ENCODE peak calls at places on chromosomes 6 and 20, in four cellular contexts. P is PC-3, Q is GM23338, V is HCT116. M is an unnamed sample.

GRCh38 chr6:130183271-130184222 is 39.2 kb downstream of the SAMD3 start:
- DNase-seq in P (no peak), Q (no peak), V (no peak), M (no peak)

GRCh38 chr20:13930246-13930645 is 60.2 kb downstream of the SEL1L2 start:
- DNase-seq in P (peak; percentile 91), Q (no peak), V (no peak), M (no peak)

GRCh38 chr20:54098044-54098443 is 27.6 kb upstream of the BCAS1 start:
- DNase-seq in P (no peak), Q (no peak), V (no peak), M (no peak)

GRCh38 chr20:19706463-19706862 is 51.6 kb upstream of the RIN2 start:
- DNase-seq in P (no peak), Q (no peak), V (no peak), M (no peak)

GRCh38 chr6:113994934-113995342 is 24.0 kb upstream of the HDAC2 start:
- DNase-seq in P (peak; percentile 90), Q (peak; percentile 81), V (peak; percentile 88), M (peak; percentile 76)

GRCh38 chr20:53660947-53661381 is 67.3 kb upstream of the ZNF217 start:
- DNase-seq in P (no peak), Q (peak; percentile 54), V (no peak), M (no peak)

GRCh38 chr6:52984247-52984646 is 10.8 kb downstream of the GSTA4 start:
- DNase-seq in P (peak; percentile 39), Q (no peak), V (no peak), M (peak; percentile 50)

GRCh38 chr20:61959301-61959700 is 106.4 kb downstream of the TAF4 start:
- DNase-seq in P (peak; percentile 8), Q (peak; percentile 88), V (peak; percentile 28), M (no peak)

GRCh38 chr6:71289039-71289801 is 609 bp downstream of the OGFRL1 start:
- DNase-seq in P (peak; percentile 10), Q (peak; percentile 61), V (no peak), M (no peak)

GRCh38 chr20:57405236-57406016 is 14.2 kb downstream of the RBM38 start:
- DNase-seq in P (no peak), Q (no peak), V (no peak), M (no peak)

GRCh38 chr20:36754656-36755222 is 8.8 kb upstream of the NDRG3 start:
- DNase-seq in P (peak; percentile 79), Q (peak; percentile 88), V (peak; percentile 37), M (peak; percentile 60)

GRCh38 chr6:55812509-55812908 is 62.9 kb downstream of the BMP5 start:
- DNase-seq in P (no peak), Q (no peak), V (no peak), M (no peak)

GRCh38 chr6:138560130-138560850 is 61.0 kb upstream of the NHSL1 start:
- DNase-seq in P (no peak), Q (no peak), V (no peak), M (no peak)

GRCh38 chr20:3420211-3420707 is 12.8 kb upstream of the DNAAF9 start:
- DNase-seq in P (peak; percentile 23), Q (no peak), V (no peak), M (no peak)

GRCh38 chr6:111784423-111784822 is 88.8 kb downstream of the FYN start:
- DNase-seq in P (no peak), Q (no peak), V (no peak), M (no peak)

GRCh38 chr20:46348972-46349741 is 40.9 kb upstream of the CDH22 start:
- DNase-seq in P (peak; percentile 47), Q (peak; percentile 87), V (peak; percentile 13), M (peak; percentile 58)

GRCh38 chr20:18057106-18057993 is at the start of gene OVOL2:
- DNase-seq in P (peak; percentile 95), Q (peak; percentile 90), V (peak; percentile 60), M (no peak)

GRCh38 chr6:125197795-125198269 is 44.3 kb downstream of the TPD52L1 start:
- DNase-seq in P (peak; percentile 13), Q (no peak), V (peak; percentile 49), M (no peak)

GRCh38 chr6:144148891-144149290 is 1.4 kb upstream of the STX11 start:
- DNase-seq in P (peak; percentile 14), Q (no peak), V (no peak), M (no peak)

GRCh38 chr6:1240766-1241165 is 71.1 kb upstream of the FOXQ1 start:
- DNase-seq in P (peak; percentile 5), Q (no peak), V (no peak), M (no peak)

GRCh38 chr6:47047479-47048411 is 5.6 kb upstream of the ADGRF1 start:
- DNase-seq in P (peak; percentile 97), Q (peak; percentile 92), V (peak; percentile 89), M (peak; percentile 35)

GRCh38 chr6:49556429-49556837 is 6.0 kb downstream of the C6orf141 start:
- DNase-seq in P (peak; percentile 91), Q (peak; percentile 11), V (peak; percentile 86), M (no peak)

GRCh38 chr20:10131612-10132345 is 86.9 kb upstream of the SNAP25 start:
- DNase-seq in P (peak; percentile 31), Q (peak; percentile 66), V (no peak), M (no peak)

GRCh38 chr20:10469599-10469998 is 34.5 kb downstream of the SLX4IP start:
- DNase-seq in P (peak; percentile 87), Q (peak; percentile 88), V (peak; percentile 46), M (peak; percentile 29)

GRCh38 chr6:13877116-13877515 is 47.6 kb upstream of the RNF182 start:
- DNase-seq in P (no peak), Q (no peak), V (no peak), M (no peak)

GRCh38 chr6:151772436-151772835 is 35.0 kb upstream of the ESR1 start:
- DNase-seq in P (no peak), Q (no peak), V (no peak), M (no peak)

GRCh38 chr6:115524821-115525220 is 535.9 kb downstream of the FRK start:
- DNase-seq in P (no peak), Q (no peak), V (no peak), M (no peak)

GRCh38 chr20:38127011-38127621 is 38.0 kb downstream of the TGM2 start:
- DNase-seq in P (peak; percentile 77), Q (no peak), V (peak; percentile 26), M (no peak)

GRCh38 chr6:15449001-15449400 is 203.1 kb downstream of the JARID2 start:
- DNase-seq in P (peak; percentile 12), Q (no peak), V (no peak), M (no peak)

GRCh38 chr6:5214570-5215052 is 46.1 kb downstream of the LYRM4 start:
- DNase-seq in P (peak; percentile 58), Q (peak; percentile 71), V (peak; percentile 4), M (peak; percentile 18)

GRCh38 chr6:17012421-17013225 is 89.2 kb upstream of the STMND1 start:
- DNase-seq in P (peak; percentile 15), Q (peak; percentile 77), V (no peak), M (no peak)

GRCh38 chr6:169590376-169590939 is 111.4 kb downstream of the WDR27 start:
- DNase-seq in P (no peak), Q (no peak), V (no peak), M (no peak)
- H3K4me2 ChIP-seq in P (no peak overlapping the region), Q (no peak overlapping the region), V (no peak overlapping the region), M (no peak overlapping the region)

GRCh38 chr6:2823104-2823850 is 18.4 kb downstream of the SERPINB1 start:
- DNase-seq in P (peak; percentile 88), Q (no peak), V (no peak), M (no peak)
- H3K4me2 ChIP-seq in P (peak overlapping the region; percentile 67), Q (no peak overlapping the region), V (no peak overlapping the region), M (no peak overlapping the region)

GRCh38 chr6:131628726-131629125 is 684 bp upstream of the MED23 start:
- DNase-seq in P (no peak), Q (no peak), V (no peak), M (no peak)
- H3K4me2 ChIP-seq in P (peak overlapping the region; percentile 72), Q (peak overlapping the region; percentile 49), V (peak overlapping the region; percentile 70), M (peak overlapping the region; percentile 79)

DNA sequence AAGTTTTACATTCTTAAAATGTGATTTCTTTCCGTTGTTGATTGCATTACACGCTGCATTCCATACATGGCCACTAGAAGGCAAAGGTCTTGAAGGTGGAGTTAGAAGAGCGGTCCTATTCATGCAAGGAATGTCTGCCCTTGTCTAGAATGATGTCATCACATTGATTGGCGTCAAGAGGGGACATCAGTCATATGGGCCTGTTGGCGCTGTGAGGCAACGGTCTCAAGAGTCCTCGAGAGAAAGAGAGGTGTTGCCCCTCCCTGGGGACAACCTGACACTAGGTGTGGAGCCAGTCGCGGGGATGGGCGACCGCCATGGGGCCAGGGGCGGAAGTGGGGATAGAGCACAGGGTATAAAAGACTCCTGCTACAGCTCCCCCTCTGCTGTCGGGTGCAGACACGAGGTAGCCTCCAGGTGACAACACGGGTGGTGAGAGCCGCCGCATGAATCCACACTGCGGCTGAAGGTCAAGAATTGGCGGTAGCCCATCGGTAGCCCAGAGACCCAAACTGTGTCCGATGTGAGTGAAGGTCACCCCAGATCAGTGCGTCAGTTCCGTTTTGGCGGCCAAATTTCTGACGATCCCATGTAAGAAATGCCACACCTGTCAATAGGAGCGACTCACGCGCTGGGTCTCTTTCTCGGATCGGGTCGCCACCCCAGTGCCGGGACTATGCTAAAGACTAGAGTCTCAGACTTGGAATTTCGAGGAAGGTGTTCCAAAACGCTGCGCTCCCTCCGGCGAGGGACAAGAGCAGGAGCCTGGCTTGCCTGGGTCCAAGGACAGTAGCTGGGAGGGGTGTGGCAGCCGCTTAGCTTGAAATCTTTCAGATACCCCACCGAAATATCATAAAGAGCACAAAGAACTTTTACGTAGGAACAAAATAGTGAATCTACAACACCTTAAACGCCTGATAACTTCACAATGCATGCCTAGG is 93.2 kb upstream of the ZNF184 start:
- DNase-seq in P (no peak), Q (peak; percentile 78), V (no peak), M (no peak)
- H3K4me2 ChIP-seq in P (no peak overlapping the region), Q (peak overlapping the region; percentile 90), V (no peak overlapping the region), M (no peak overlapping the region)

DNA sequence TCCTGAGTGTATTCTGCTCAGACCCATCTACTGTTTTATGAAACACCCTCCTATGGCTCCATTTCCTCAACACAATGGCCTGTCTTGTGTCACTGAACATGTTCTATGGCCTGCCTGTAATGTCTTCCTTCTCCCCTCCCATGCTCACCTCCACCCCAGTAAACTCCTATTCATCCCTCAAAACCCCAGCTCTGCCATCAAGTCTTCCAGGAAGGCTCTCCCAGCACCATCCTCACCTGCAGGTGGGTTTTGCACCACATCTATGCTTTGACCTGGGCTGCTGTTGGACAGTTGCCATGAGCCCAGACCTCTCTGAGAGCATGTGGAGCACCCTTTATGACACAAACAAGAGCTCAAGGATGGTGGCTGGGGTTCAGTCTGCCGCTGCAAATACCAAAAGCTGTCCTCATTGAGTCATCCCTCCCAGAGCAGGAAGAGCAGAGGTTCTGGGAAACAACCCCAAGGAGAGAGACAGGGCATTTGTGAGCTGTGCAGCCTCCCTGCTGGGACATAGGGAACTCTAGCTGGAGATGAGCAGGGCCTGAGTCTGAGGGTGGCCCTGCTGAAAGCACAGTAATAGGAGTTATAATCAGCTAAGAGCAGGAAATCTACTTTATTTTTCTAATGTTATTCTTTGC is 93.8 kb upstream of the CD93 start:
- DNase-seq in P (no peak), Q (no peak), V (no peak), M (no peak)
- H3K4me2 ChIP-seq in P (no peak overlapping the region), Q (no peak overlapping the region), V (no peak overlapping the region), M (no peak overlapping the region)

GRCh38 chr20:47351643-47352331 is 4.7 kb downstream of the ZMYND8 start:
- DNase-seq in P (no peak), Q (peak; percentile 81), V (no peak), M (no peak)
- H3K4me2 ChIP-seq in P (peak overlapping the region; percentile 79), Q (peak overlapping the region; percentile 57), V (no peak overlapping the region), M (peak overlapping the region; percentile 92)

DNA sequence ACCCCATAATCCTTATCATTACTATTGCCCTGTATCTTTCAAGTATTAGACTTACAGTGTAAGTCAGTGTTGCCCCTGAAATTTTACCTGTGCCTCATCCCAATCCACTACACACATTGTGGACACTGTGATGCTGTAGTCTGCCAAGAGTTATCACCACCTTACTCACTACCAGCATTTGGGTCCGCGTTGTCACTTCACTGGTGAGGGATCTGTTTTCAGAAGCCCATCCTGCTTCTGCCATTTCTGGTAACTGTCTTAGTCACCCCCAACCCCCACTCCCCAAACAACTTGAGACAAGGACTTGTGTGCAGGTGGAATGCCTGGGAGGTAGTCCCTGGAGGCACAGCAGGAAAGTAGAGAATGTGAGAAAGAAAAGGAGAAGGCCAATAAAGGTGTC is 6.0 kb upstream of the RAB44 start:
- DNase-seq in P (no peak), Q (no peak), V (no peak), M (no peak)
- H3K4me2 ChIP-seq in P (no peak overlapping the region), Q (no peak overlapping the region), V (no peak overlapping the region), M (no peak overlapping the region)